ENCODE peak calls at places on chromosomes 16 and 17, in eight cellular contexts. One of them, this sample, is unnamed.

GRCh38 chr17:33908363-33909064 is 346.6 kb upstream of the CCL2 start:
- DNase-seq in lower leg skin: no peak
- DNase-seq in GM23338: no peak
- DNase-seq in neural progenitor cell: no peak
- DNase-seq in GM12865: no peak
- DNase-seq in A549: no peak
- DNase-seq in CD4-positive, CD25-positive, alpha-beta regulatory T cell: no peak
- DNase-seq in lung: no peak
- DNase-seq in this sample: no peak

GRCh38 chr17:57749701-57750100 is 4.6 kb upstream of the CCDC182 start:
- DNase-seq in lower leg skin: peak; percentile 9
- DNase-seq in GM23338: no peak
- DNase-seq in neural progenitor cell: no peak
- DNase-seq in GM12865: no peak
- DNase-seq in A549: no peak
- DNase-seq in CD4-positive, CD25-positive, alpha-beta regulatory T cell: no peak
- DNase-seq in lung: no peak
- DNase-seq in this sample: no peak

GRCh38 chr16:67206838-67207115 is 7.8 kb downstream of the ELMO3 start:
- DNase-seq in lower leg skin: no peak
- DNase-seq in GM23338: no peak
- DNase-seq in neural progenitor cell: peak; percentile 33
- DNase-seq in GM12865: no peak
- DNase-seq in A549: no peak
- DNase-seq in CD4-positive, CD25-positive, alpha-beta regulatory T cell: no peak
- DNase-seq in lung: no peak
- DNase-seq in this sample: no peak

GRCh38 chr16:55179858-55180585 is 144.0 kb upstream of the IRX6 start:
- DNase-seq in lower leg skin: peak; percentile 70
- DNase-seq in GM23338: no peak
- DNase-seq in neural progenitor cell: peak; percentile 54
- DNase-seq in GM12865: no peak
- DNase-seq in A549: no peak
- DNase-seq in CD4-positive, CD25-positive, alpha-beta regulatory T cell: no peak
- DNase-seq in lung: peak; percentile 80
- DNase-seq in this sample: no peak

GRCh38 chr16:49352923-49353322 is 20.7 kb upstream of the C16orf78 start:
- DNase-seq in lower leg skin: no peak
- DNase-seq in GM23338: peak; percentile 83
- DNase-seq in neural progenitor cell: peak; percentile 61
- DNase-seq in GM12865: peak; percentile 17
- DNase-seq in A549: no peak
- DNase-seq in CD4-positive, CD25-positive, alpha-beta regulatory T cell: no peak
- DNase-seq in lung: no peak
- DNase-seq in this sample: no peak

GRCh38 chr16:9338510-9338909 is 247.1 kb downstream of the HAPSTR1 start:
- DNase-seq in lower leg skin: no peak
- DNase-seq in GM23338: no peak
- DNase-seq in neural progenitor cell: no peak
- DNase-seq in GM12865: no peak
- DNase-seq in A549: no peak
- DNase-seq in CD4-positive, CD25-positive, alpha-beta regulatory T cell: no peak
- DNase-seq in lung: no peak
- DNase-seq in this sample: no peak

GRCh38 chr16:54324716-54325115 is 38.1 kb upstream of the IRX3 start:
- DNase-seq in lower leg skin: no peak
- DNase-seq in GM23338: no peak
- DNase-seq in neural progenitor cell: no peak
- DNase-seq in GM12865: no peak
- DNase-seq in A549: no peak
- DNase-seq in CD4-positive, CD25-positive, alpha-beta regulatory T cell: no peak
- DNase-seq in lung: no peak
- DNase-seq in this sample: no peak

GRCh38 chr16:86377251-86378022 is 132.9 kb upstream of the FOXF1 start:
- DNase-seq in lower leg skin: no peak
- DNase-seq in GM23338: no peak
- DNase-seq in neural progenitor cell: no peak
- DNase-seq in GM12865: no peak
- DNase-seq in A549: no peak
- DNase-seq in CD4-positive, CD25-positive, alpha-beta regulatory T cell: no peak
- DNase-seq in lung: no peak
- DNase-seq in this sample: no peak

GRCh38 chr17:1201132-1201702 is 21.4 kb upstream of the ABR start:
- DNase-seq in lower leg skin: no peak
- DNase-seq in GM23338: no peak
- DNase-seq in neural progenitor cell: no peak
- DNase-seq in GM12865: peak; percentile 80
- DNase-seq in A549: no peak
- DNase-seq in CD4-positive, CD25-positive, alpha-beta regulatory T cell: peak; percentile 22
- DNase-seq in lung: no peak
- DNase-seq in this sample: no peak

GRCh38 chr16:49280022-49280741 is 1.5 kb downstream of the CBLN1 start:
- DNase-seq in lower leg skin: no peak
- DNase-seq in GM23338: peak; percentile 89
- DNase-seq in neural progenitor cell: peak; percentile 90
- DNase-seq in GM12865: no peak
- DNase-seq in A549: no peak
- DNase-seq in CD4-positive, CD25-positive, alpha-beta regulatory T cell: no peak
- DNase-seq in lung: no peak
- DNase-seq in this sample: no peak

GRCh38 chr17:15446036-15446435 is 21.4 kb downstream of the CDRT4 start:
- DNase-seq in lower leg skin: no peak
- DNase-seq in GM23338: peak; percentile 90
- DNase-seq in neural progenitor cell: peak; percentile 44
- DNase-seq in GM12865: no peak
- DNase-seq in A549: no peak
- DNase-seq in CD4-positive, CD25-positive, alpha-beta regulatory T cell: no peak
- DNase-seq in lung: no peak
- DNase-seq in this sample: no peak

GRCh38 chr17:43169561-43170139 is 1.4 kb upstream of the NBR1 start:
- DNase-seq in lower leg skin: peak; percentile 86
- DNase-seq in GM23338: peak; percentile 57
- DNase-seq in neural progenitor cell: peak; percentile 56
- DNase-seq in GM12865: peak; percentile 46
- DNase-seq in A549: peak; percentile 52
- DNase-seq in CD4-positive, CD25-positive, alpha-beta regulatory T cell: no peak
- DNase-seq in lung: no peak
- DNase-seq in this sample: peak; percentile 71

GRCh38 chr16:4618645-4619418 is 4.1 kb upstream of the UBALD1 start:
- DNase-seq in lower leg skin: no peak
- DNase-seq in GM23338: no peak
- DNase-seq in neural progenitor cell: no peak
- DNase-seq in GM12865: no peak
- DNase-seq in A549: no peak
- DNase-seq in CD4-positive, CD25-positive, alpha-beta regulatory T cell: no peak
- DNase-seq in lung: no peak
- DNase-seq in this sample: no peak

GRCh38 chr16:85629326-85629725 is 16.2 kb downstream of the GSE1 start:
- DNase-seq in lower leg skin: no peak
- DNase-seq in GM23338: no peak
- DNase-seq in neural progenitor cell: no peak
- DNase-seq in GM12865: no peak
- DNase-seq in A549: no peak
- DNase-seq in CD4-positive, CD25-positive, alpha-beta regulatory T cell: no peak
- DNase-seq in lung: no peak
- DNase-seq in this sample: no peak

GRCh38 chr17:38908676-38909181 is 16.7 kb upstream of the LASP1NB start:
- DNase-seq in lower leg skin: no peak
- DNase-seq in GM23338: no peak
- DNase-seq in neural progenitor cell: no peak
- DNase-seq in GM12865: peak; percentile 62
- DNase-seq in A549: no peak
- DNase-seq in CD4-positive, CD25-positive, alpha-beta regulatory T cell: no peak
- DNase-seq in lung: no peak
- DNase-seq in this sample: no peak

GRCh38 chr17:48760411-48760810 is 31.9 kb upstream of the HOXB13 start:
- DNase-seq in lower leg skin: no peak
- DNase-seq in GM23338: no peak
- DNase-seq in neural progenitor cell: no peak
- DNase-seq in GM12865: no peak
- DNase-seq in A549: no peak
- DNase-seq in CD4-positive, CD25-positive, alpha-beta regulatory T cell: no peak
- DNase-seq in lung: no peak
- DNase-seq in this sample: no peak

GRCh38 chr17:34721326-34721725 is 141.9 kb downstream of the TMEM132E start:
- DNase-seq in lower leg skin: no peak
- DNase-seq in GM23338: no peak
- DNase-seq in neural progenitor cell: no peak
- DNase-seq in GM12865: no peak
- DNase-seq in A549: no peak
- DNase-seq in CD4-positive, CD25-positive, alpha-beta regulatory T cell: no peak
- DNase-seq in lung: no peak
- DNase-seq in this sample: no peak

GRCh38 chr17:15263206-15263579 is 1.9 kb downstream of the PMP22 start:
- DNase-seq in lower leg skin: peak; percentile 98
- DNase-seq in GM23338: peak; percentile 76
- DNase-seq in neural progenitor cell: peak; percentile 73
- DNase-seq in GM12865: no peak
- DNase-seq in A549: peak; percentile 73
- DNase-seq in CD4-positive, CD25-positive, alpha-beta regulatory T cell: no peak
- DNase-seq in lung: peak; percentile 78
- DNase-seq in this sample: peak; percentile 98

GRCh38 chr17:75289832-75290337 is 652 bp upstream of the SLC25A19 start:
- DNase-seq in lower leg skin: peak; percentile 91
- DNase-seq in GM23338: peak; percentile 54
- DNase-seq in neural progenitor cell: no peak
- DNase-seq in GM12865: peak; percentile 90
- DNase-seq in A549: no peak
- DNase-seq in CD4-positive, CD25-positive, alpha-beta regulatory T cell: peak; percentile 80
- DNase-seq in lung: no peak
- DNase-seq in this sample: peak; percentile 74

GRCh38 chr17:12985431-12986285 is 32.2 kb downstream of the ELAC2 start:
- DNase-seq in lower leg skin: no peak
- DNase-seq in GM23338: no peak
- DNase-seq in neural progenitor cell: no peak
- DNase-seq in GM12865: no peak
- DNase-seq in A549: no peak
- DNase-seq in CD4-positive, CD25-positive, alpha-beta regulatory T cell: no peak
- DNase-seq in lung: no peak
- DNase-seq in this sample: no peak

GRCh38 chr17:82120148-82120547 is 22.1 kb upstream of the FASN start:
- DNase-seq in lower leg skin: no peak
- DNase-seq in GM23338: no peak
- DNase-seq in neural progenitor cell: no peak
- DNase-seq in GM12865: no peak
- DNase-seq in A549: no peak
- DNase-seq in CD4-positive, CD25-positive, alpha-beta regulatory T cell: no peak
- DNase-seq in lung: no peak
- DNase-seq in this sample: no peak

GRCh38 chr16:62041401-62041800 is 5.2 kb upstream of the CDH8 start:
- DNase-seq in lower leg skin: no peak
- DNase-seq in GM23338: peak; percentile 79
- DNase-seq in neural progenitor cell: peak; percentile 84
- DNase-seq in GM12865: peak; percentile 8
- DNase-seq in A549: peak; percentile 5
- DNase-seq in CD4-positive, CD25-positive, alpha-beta regulatory T cell: no peak
- DNase-seq in lung: no peak
- DNase-seq in this sample: no peak

GRCh38 chr17:50604470-50604869 is 30.2 kb upstream of the ABCC3 start:
- DNase-seq in lower leg skin: no peak
- DNase-seq in GM23338: peak; percentile 62
- DNase-seq in neural progenitor cell: no peak
- DNase-seq in GM12865: no peak
- DNase-seq in A549: no peak
- DNase-seq in CD4-positive, CD25-positive, alpha-beta regulatory T cell: no peak
- DNase-seq in lung: no peak
- DNase-seq in this sample: no peak

GRCh38 chr17:75736173-75736835 is 15.0 kb downstream of the ITGB4 start:
- DNase-seq in lower leg skin: no peak
- DNase-seq in GM23338: no peak
- DNase-seq in neural progenitor cell: no peak
- DNase-seq in GM12865: no peak
- DNase-seq in A549: no peak
- DNase-seq in CD4-positive, CD25-positive, alpha-beta regulatory T cell: no peak
- DNase-seq in lung: no peak
- DNase-seq in this sample: no peak

GRCh38 chr17:64385187-64386083 is 5.2 kb downstream of the PECAM1 start:
- DNase-seq in lower leg skin: peak; percentile 92
- DNase-seq in GM23338: no peak
- DNase-seq in neural progenitor cell: no peak
- DNase-seq in GM12865: peak; percentile 62
- DNase-seq in A549: peak; percentile 53
- DNase-seq in CD4-positive, CD25-positive, alpha-beta regulatory T cell: no peak
- DNase-seq in lung: peak; percentile 40
- DNase-seq in this sample: peak; percentile 82